ENCODE peak calls at places on chromosome 5, in nine cellular contexts. D is uterus; F is pancreas; X is CD8-positive, alpha-beta T cell; H is neural progenitor cell; I is upper lobe of left lung; Q is right lobe of liver; Y is cardiac muscle cell; J is IMR-90. S is an unnamed sample.

GRCh38 chr5:150860422-150860821 is 14.1 kb downstream of the IRGM start:
- DNase-seq in D (no peak), F (no peak), X (no peak), H (no peak), I (no peak), Q (peak; percentile 68), Y (no peak), J (no peak), S (no peak)

GRCh38 chr5:135571210-135571609 is 7.6 kb downstream of the CXCL14 start:
- DNase-seq in D (no peak), F (no peak), X (no peak), H (no peak), I (no peak), Q (no peak), Y (no peak), J (no peak), S (no peak)

GRCh38 chr5:147216552-147217154 is 18.2 kb upstream of the STK32A start:
- DNase-seq in D (no peak), F (no peak), X (no peak), H (peak; percentile 36), I (no peak), Q (no peak), Y (no peak), J (no peak), S (no peak)

GRCh38 chr5:154159343-154159742 is 31.2 kb upstream of the GALNT10 start:
- DNase-seq in D (no peak), F (no peak), X (no peak), H (no peak), I (no peak), Q (no peak), Y (no peak), J (peak; percentile 42), S (no peak)

GRCh38 chr5:148937830-148938534 is 111.6 kb downstream of the ADRB2 start:
- DNase-seq in D (no peak), F (no peak), X (no peak), H (no peak), I (no peak), Q (no peak), Y (no peak), J (no peak), S (no peak)

GRCh38 chr5:113112435-113112834 is 135.8 kb downstream of the DCP2 start:
- DNase-seq in D (no peak), F (peak; percentile 23), X (no peak), H (no peak), I (no peak), Q (no peak), Y (no peak), J (peak; percentile 68), S (no peak)

GRCh38 chr5:79793722-79794121 is 104.1 kb downstream of the CMYA5 start:
- DNase-seq in D (no peak), F (no peak), X (no peak), H (no peak), I (no peak), Q (no peak), Y (no peak), J (no peak), S (no peak)

GRCh38 chr5:20276061-20276958 is 288.3 kb upstream of the CDH18 start:
- DNase-seq in D (no peak), F (no peak), X (no peak), H (no peak), I (no peak), Q (no peak), Y (no peak), J (peak; percentile 84), S (no peak)

GRCh38 chr5:164296603-164297080 is 791.2 kb downstream of the MAT2B start:
- DNase-seq in D (no peak), F (no peak), X (no peak), H (peak; percentile 95), I (no peak), Q (no peak), Y (peak; percentile 30), J (peak; percentile 18), S (no peak)

GRCh38 chr5:95959964-95960801 is 1.5 kb downstream of the ELL2 start:
- DNase-seq in D (no peak), F (peak; percentile 33), X (no peak), H (peak; percentile 11), I (peak; percentile 23), Q (no peak), Y (no peak), J (peak; percentile 34), S (no peak)

GRCh38 chr5:78671609-78672008 is 23.0 kb upstream of the LHFPL2 start:
- DNase-seq in D (peak; percentile 32), F (no peak), X (no peak), H (no peak), I (no peak), Q (no peak), Y (no peak), J (no peak), S (no peak)

DNA sequence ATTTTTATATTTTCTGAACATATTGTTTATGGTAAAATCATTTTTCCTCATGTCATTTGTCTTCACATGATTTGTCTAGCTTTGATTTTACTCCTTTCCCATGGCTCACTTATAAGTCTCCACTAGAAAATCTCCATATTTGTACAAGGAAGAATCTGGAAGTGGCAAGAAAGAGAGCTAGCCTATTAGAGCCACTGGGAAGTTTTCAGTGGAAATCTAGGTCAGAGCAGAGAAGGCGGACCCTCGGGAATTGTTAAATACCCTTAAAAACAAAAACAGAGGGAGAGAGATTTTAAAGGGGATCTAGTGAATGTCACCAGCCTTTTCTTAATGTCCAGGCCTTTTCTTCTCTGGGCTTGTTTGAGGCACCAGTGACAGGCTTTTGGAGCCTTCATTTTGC is 56.6 kb downstream of the GRAMD2B start:
- DNase-seq in D (no peak), F (no peak), X (no peak), H (no peak), I (no peak), Q (no peak), Y (no peak), J (no peak), S (no peak)
- H3K27ac ChIP-seq in D (peak overlapping the region; percentile 93), F (no peak overlapping the region), X (no peak overlapping the region), H (no peak overlapping the region), I (no peak overlapping the region), Q (no peak overlapping the region), Y (no peak overlapping the region), J (no peak overlapping the region), S (no peak overlapping the region)

GRCh38 chr5:34522599-34523381 is 133.3 kb upstream of the RAI14 start:
- DNase-seq in D (peak; percentile 72), F (peak; percentile 74), X (peak; percentile 21), H (peak; percentile 91), I (peak; percentile 81), Q (peak; percentile 69), Y (peak; percentile 88), J (peak; percentile 92), S (peak; percentile 15)
- TF ChIP-seq CTCF in D (peak; percentile 83), F (peak; percentile 64), X (peak; percentile 72), H (peak; percentile 85), I (peak; percentile 66), Q (peak; percentile 77), Y (peak; percentile 65), J (peak; percentile 76), S (peak; percentile 82)

GRCh38 chr5:16018970-16019369 is 160.6 kb downstream of the MARCHF11 start:
- DNase-seq in D (no peak), F (no peak), X (no peak), H (no peak), I (no peak), Q (no peak), Y (no peak), J (no peak), S (no peak)
- H3K9me3 ChIP-seq in D (no peaks in the 10 kb centered on the region), F (no peaks in the 10 kb centered on the region), X (no peaks in the 10 kb centered on the region), H (no peaks in the 10 kb centered on the region), I (no peaks in the 10 kb centered on the region), Q (no peaks in the 10 kb centered on the region), Y (no peaks in the 10 kb centered on the region), J (no peaks in the 10 kb centered on the region), S (no peaks in the 10 kb centered on the region)

DNA sequence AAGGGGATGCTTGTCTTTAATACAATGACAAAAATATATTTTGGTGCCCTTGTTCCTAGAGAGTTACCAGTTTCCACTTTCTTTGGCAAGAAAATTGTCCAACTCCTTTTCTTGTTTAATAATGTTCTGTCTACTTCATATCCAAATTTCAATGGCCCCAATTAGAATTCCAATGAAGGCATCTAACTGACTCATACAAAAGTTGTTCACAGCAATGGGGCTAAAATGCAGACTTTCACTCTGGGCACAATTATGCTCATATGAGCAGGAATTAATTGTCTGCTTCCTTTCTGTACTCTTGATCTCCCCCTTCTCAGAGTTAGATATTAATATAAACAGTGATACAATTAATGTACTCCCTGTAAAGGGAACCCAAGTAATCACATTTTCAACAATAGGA is 42.1 kb upstream of the ZNF622 start:
- DNase-seq in D (no peak), F (no peak), X (no peak), H (no peak), I (no peak), Q (no peak), Y (no peak), J (no peak), S (no peak)
- H3K27ac ChIP-seq in D (no peak overlapping the region), F (peak overlapping the region; percentile 81), X (no peak overlapping the region), H (no peak overlapping the region), I (peak overlapping the region; percentile 76), Q (peak overlapping the region; percentile 83), Y (peak overlapping the region; percentile 90), J (no peak overlapping the region), S (no peak overlapping the region)

S was measured in CD4-positive, alpha-beta T cell.